ENCODE peak calls at places on chromosomes 5 and 9, in seven cellular contexts. X is prostate gland; S is activated naive CD4-positive, alpha-beta T cell treated with anti-CD3 and anti-CD28 coated beads for 36 hours; J is CD8-positive, alpha-beta memory T cell; T is small intestine; B is adrenal gland; R is A172. M is an unnamed sample.

GRCh38 chr5:131720714-131721113 is 76.1 kb downstream of the FNIP1 start:
- DNase-seq in J (no peak), T (no peak), X (no peak), S (no peak), R (no peak), B (no peak), M (no peak)

GRCh38 chr9:129458155-129458661 is 162.7 kb downstream of the C9orf50 start:
- DNase-seq in T (peak; percentile 40), S (peak; percentile 79), B (no peak), X (peak; percentile 30), R (peak; percentile 48), J (peak; percentile 43), M (peak; percentile 39)

GRCh38 chr5:92552206-92553160 is 1028.5 kb downstream of the NR2F1-AS1 start:
- DNase-seq in T (no peak), J (no peak), B (no peak), S (no peak), X (no peak), R (peak; percentile 77), M (no peak)

GRCh38 chr5:131532016-131532640 is 102.9 kb downstream of the RAPGEF6 start:
- DNase-seq in B (no peak), S (no peak), T (no peak), J (no peak), X (no peak), R (no peak), M (peak; percentile 41)

GRCh38 chr5:150406120-150407096 is 6.3 kb downstream of the CD74 start:
- DNase-seq in R (no peak), T (no peak), S (no peak), J (no peak), X (no peak), B (no peak), M (no peak)

GRCh38 chr9:94818196-94818541 is 91.7 kb downstream of the AOPEP start:
- DNase-seq in B (no peak), T (no peak), R (no peak), J (no peak), X (no peak), S (no peak), M (no peak)

GRCh38 chr5:100595152-100595811 is 60.1 kb downstream of the FAM174A start:
- DNase-seq in R (peak; percentile 91), X (no peak), T (peak; percentile 48), B (peak; percentile 15), J (no peak), S (no peak), M (no peak)

GRCh38 chr9:131734165-131734610 is 5.7 kb downstream of the RAPGEF1 start:
- DNase-seq in X (no peak), R (peak; percentile 64), S (peak; percentile 81), T (peak; percentile 87), J (peak; percentile 58), B (peak; percentile 57), M (peak; percentile 45)

GRCh38 chr5:80871541-80871961 is 88.6 kb upstream of the RASGRF2 start:
- DNase-seq in X (no peak), R (peak; percentile 84), T (no peak), B (no peak), J (no peak), S (peak; percentile 52), M (no peak)

GRCh38 chr9:88388886-88389617 is 808 bp downstream of the SPIN1 start:
- DNase-seq in T (peak; percentile 56), X (peak; percentile 29), J (peak; percentile 24), R (peak; percentile 63), B (peak; percentile 76), S (peak; percentile 66), M (peak; percentile 38)

GRCh38 chr5:57724836-57725235 is 242.2 kb upstream of the ACTBL2 start:
- DNase-seq in T (no peak), R (peak; percentile 59), B (no peak), X (no peak), J (no peak), S (no peak), M (no peak)

GRCh38 chr9:78278177-78278777 is 18.6 kb upstream of the PSAT1 start:
- DNase-seq in T (no peak), J (no peak), S (no peak), X (no peak), B (no peak), R (no peak), M (no peak)

GRCh38 chr5:148981353-148981752 is 81.5 kb downstream of the SH3TC2 start:
- DNase-seq in R (no peak), J (no peak), S (no peak), X (no peak), T (no peak), B (no peak), M (no peak)

GRCh38 chr5:158623971-158624370 is 475.7 kb downstream of the EBF1 start:
- DNase-seq in T (no peak), X (no peak), R (no peak), J (no peak), S (no peak), B (no peak), M (no peak)

GRCh38 chr5:108858959-108859358 is 111.3 kb downstream of the FER start:
- DNase-seq in J (no peak), B (no peak), X (no peak), T (no peak), R (no peak), S (no peak), M (no peak)

GRCh38 chr5:111072949-111073682 is 1.6 kb downstream of the TSLP start:
- DNase-seq in R (no peak), T (peak; percentile 17), S (peak; percentile 71), J (peak; percentile 24), B (peak; percentile 42), X (peak; percentile 40), M (peak; percentile 33)

GRCh38 chr5:135221187-135221473 is 177.9 kb downstream of the MACROH2A1 start:
- DNase-seq in B (no peak), X (no peak), J (no peak), S (no peak), R (no peak), T (no peak), M (no peak)

GRCh38 chr5:176711883-176712282 is 64.6 kb downstream of the TSPAN17 start:
- DNase-seq in T (no peak), R (no peak), X (no peak), B (no peak), J (no peak), S (no peak), M (no peak)

GRCh38 chr9:36486933-36487481 is 85.7 kb upstream of the MELK start:
- DNase-seq in T (peak; percentile 42), B (peak; percentile 58), R (peak; percentile 14), X (peak; percentile 11), J (peak; percentile 32), S (peak; percentile 60), M (peak; percentile 36)

GRCh38 chr5:172437445-172438303 is 16.7 kb downstream of the SH3PXD2B start:
- DNase-seq in T (peak; percentile 51), B (peak; percentile 98), J (no peak), R (peak; percentile 46), S (no peak), X (no peak), M (no peak)

GRCh38 chr9:133603165-133603927 is 5.8 kb downstream of the FAM163B start:
- DNase-seq in T (no peak), B (no peak), R (no peak), S (no peak), J (no peak), X (no peak), M (no peak)

GRCh38 chr5:4862500-4862899 is 277.6 kb upstream of the ADAMTS16 start:
- DNase-seq in B (no peak), R (peak; percentile 26), T (peak; percentile 4), S (no peak), J (no peak), X (no peak), M (no peak)

GRCh38 chr5:179777909-179778308 is 15.9 kb upstream of the LTC4S start:
- DNase-seq in S (no peak), R (no peak), B (no peak), X (no peak), J (no peak), T (no peak), M (no peak)

GRCh38 chr5:141507387-141508091 is 18.7 kb downstream of the PCDHGC5 start:
- DNase-seq in B (no peak), X (no peak), J (no peak), R (peak; percentile 73), T (no peak), S (no peak), M (no peak)

GRCh38 chr5:53335115-53335514 is 145.3 kb upstream of the FST start:
- DNase-seq in B (peak; percentile 23), X (no peak), R (no peak), S (no peak), T (no peak), J (no peak), M (no peak)

GRCh38 chr5:56246769-56247168 is 13.6 kb upstream of the ANKRD55 start:
- DNase-seq in B (no peak), J (no peak), X (no peak), R (no peak), T (no peak), S (no peak), M (no peak)

GRCh38 chr5:131622633-131623032 is 12.4 kb downstream of the RAPGEF6 start:
- DNase-seq in S (no peak), T (no peak), X (no peak), R (peak; percentile 32), B (no peak), J (no peak), M (no peak)

GRCh38 chr5:115978779-115979178 is 16.5 kb downstream of the LVRN start:
- DNase-seq in X (no peak), B (no peak), R (no peak), S (no peak), J (no peak), T (no peak), M (no peak)

GRCh38 chr9:1941989-1942388 is 73.2 kb upstream of the SMARCA2 start:
- DNase-seq in B (no peak), J (no peak), S (no peak), R (no peak), X (no peak), T (no peak), M (no peak)

GRCh38 chr5:179276838-179277395 is 68.3 kb downstream of the ADAMTS2 start:
- DNase-seq in X (no peak), S (no peak), T (no peak), R (no peak), B (no peak), J (no peak), M (no peak)

GRCh38 chr9:70044450-70045307 is 1.0 kb downstream of the MAMDC2 start:
- DNase-seq in B (peak; percentile 35), J (no peak), S (no peak), T (peak; percentile 8), R (no peak), X (no peak), M (no peak)

GRCh38 chr9:14910178-14910805 is at the start of gene FREM1:
- DNase-seq in X (peak; percentile 5), J (no peak), T (peak; percentile 43), R (no peak), S (no peak), B (peak; percentile 26), M (no peak)

GRCh38 chr5:179227578-179228311 is 117.5 kb downstream of the ADAMTS2 start:
- DNase-seq in B (no peak), R (no peak), X (no peak), T (no peak), J (no peak), S (no peak), M (no peak)

GRCh38 chr9:136698681-136699246 is 11.5 kb upstream of the AGPAT2 start:
- DNase-seq in J (no peak), T (no peak), S (no peak), R (no peak), X (no peak), B (no peak), M (no peak)

GRCh38 chr9:133604214-133604613 is 5.0 kb downstream of the FAM163B start:
- DNase-seq in X (no peak), R (peak; percentile 23), S (peak; percentile 58), B (no peak), J (no peak), T (no peak), M (peak; percentile 27)

GRCh38 chr5:91170266-91170665 is 212.9 kb downstream of the ARRDC3 start:
- DNase-seq in R (no peak), T (no peak), S (no peak), B (no peak), J (no peak), X (no peak), M (no peak)

GRCh38 chr5:92909545-92909962 is 671.5 kb downstream of the NR2F1-AS1 start:
- DNase-seq in J (no peak), T (no peak), B (no peak), R (peak; percentile 17), X (no peak), S (no peak), M (no peak)

GRCh38 chr5:180631549-180632392 is 17.6 kb downstream of the FLT4 start:
- DNase-seq in B (no peak), T (no peak), S (no peak), X (no peak), R (no peak), J (no peak), M (no peak)

M was measured in naive thymus-derived CD4-positive, alpha-beta T cell.